ENCODE peak calls at places on chromosomes 3 and 15, in ten cellular contexts. One of them, this sample, is unnamed.

GRCh38 chr15:59814409-59814808 is 125.3 kb upstream of the BNIP2 start:
- DNase-seq in WTC11: no peak
- DNase-seq in germinal center: no peak
- DNase-seq in tibial artery: no peak
- DNase-seq in cerebellar nuclear complex: no peak
- DNase-seq in lung: no peak
- DNase-seq in AG10803: no peak
- DNase-seq in NCI-H2171: no peak
- DNase-seq in ureter: no peak
- DNase-seq in SJCRH30: no peak
- DNase-seq in this sample: no peak

GRCh38 chr15:80502782-80503181 is 98.6 kb downstream of the ARNT2 start:
- DNase-seq in WTC11: no peak
- DNase-seq in germinal center: no peak
- DNase-seq in tibial artery: peak; percentile 63
- DNase-seq in cerebellar nuclear complex: no peak
- DNase-seq in lung: no peak
- DNase-seq in AG10803: no peak
- DNase-seq in NCI-H2171: no peak
- DNase-seq in ureter: no peak
- DNase-seq in SJCRH30: no peak
- DNase-seq in this sample: no peak

GRCh38 chr3:179322481-179323196 is at the start of gene ZNF639:
- DNase-seq in WTC11: peak; percentile 84
- DNase-seq in germinal center: peak; percentile 96
- DNase-seq in tibial artery: peak; percentile 75
- DNase-seq in cerebellar nuclear complex: no peak
- DNase-seq in lung: peak; percentile 81
- DNase-seq in AG10803: peak; percentile 85
- DNase-seq in NCI-H2171: peak; percentile 93
- DNase-seq in ureter: peak; percentile 78
- DNase-seq in SJCRH30: peak; percentile 85
- DNase-seq in this sample: no peak

GRCh38 chr3:38479431-38480092 is 16.6 kb upstream of the EXOG start:
- DNase-seq in WTC11: peak; percentile 47
- DNase-seq in germinal center: peak; percentile 54
- DNase-seq in tibial artery: peak; percentile 63
- DNase-seq in cerebellar nuclear complex: peak; percentile 5
- DNase-seq in lung: peak; percentile 63
- DNase-seq in AG10803: peak; percentile 65
- DNase-seq in NCI-H2171: no peak
- DNase-seq in ureter: peak; percentile 71
- DNase-seq in SJCRH30: peak; percentile 25
- DNase-seq in this sample: no peak

GRCh38 chr15:70466895-70467529 is 296.3 kb downstream of the UACA start:
- DNase-seq in WTC11: peak; percentile 54
- DNase-seq in germinal center: peak; percentile 62
- DNase-seq in tibial artery: peak; percentile 50
- DNase-seq in cerebellar nuclear complex: no peak
- DNase-seq in lung: peak; percentile 48
- DNase-seq in AG10803: peak; percentile 69
- DNase-seq in NCI-H2171: peak; percentile 29
- DNase-seq in ureter: peak; percentile 57
- DNase-seq in SJCRH30: peak; percentile 39
- DNase-seq in this sample: no peak

GRCh38 chr15:38612159-38612863 is 47.7 kb upstream of the RASGRP1 start:
- DNase-seq in WTC11: no peak
- DNase-seq in germinal center: no peak
- DNase-seq in tibial artery: no peak
- DNase-seq in cerebellar nuclear complex: no peak
- DNase-seq in lung: no peak
- DNase-seq in AG10803: no peak
- DNase-seq in NCI-H2171: no peak
- DNase-seq in ureter: no peak
- DNase-seq in SJCRH30: no peak
- DNase-seq in this sample: no peak

GRCh38 chr15:50971115-50971514 is 62.6 kb downstream of the AP4E1 start:
- DNase-seq in WTC11: no peak
- DNase-seq in germinal center: no peak
- DNase-seq in tibial artery: no peak
- DNase-seq in cerebellar nuclear complex: no peak
- DNase-seq in lung: no peak
- DNase-seq in AG10803: no peak
- DNase-seq in NCI-H2171: no peak
- DNase-seq in ureter: no peak
- DNase-seq in SJCRH30: no peak
- DNase-seq in this sample: no peak

GRCh38 chr3:130259170-130259874 is 86.2 kb upstream of the COL6A5 start:
- DNase-seq in WTC11: no peak
- DNase-seq in germinal center: no peak
- DNase-seq in tibial artery: no peak
- DNase-seq in cerebellar nuclear complex: no peak
- DNase-seq in lung: no peak
- DNase-seq in AG10803: no peak
- DNase-seq in NCI-H2171: no peak
- DNase-seq in ureter: no peak
- DNase-seq in SJCRH30: no peak
- DNase-seq in this sample: no peak

GRCh38 chr15:90638241-90638691 is 78.9 kb upstream of the BLM start:
- DNase-seq in WTC11: no peak
- DNase-seq in germinal center: no peak
- DNase-seq in tibial artery: no peak
- DNase-seq in cerebellar nuclear complex: no peak
- DNase-seq in lung: no peak
- DNase-seq in AG10803: peak; percentile 7
- DNase-seq in NCI-H2171: peak; percentile 27
- DNase-seq in ureter: no peak
- DNase-seq in SJCRH30: no peak
- DNase-seq in this sample: no peak

GRCh38 chr3:58683001-58683845 is 16.6 kb upstream of the FAM3D start:
- DNase-seq in WTC11: no peak
- DNase-seq in germinal center: no peak
- DNase-seq in tibial artery: no peak
- DNase-seq in cerebellar nuclear complex: no peak
- DNase-seq in lung: no peak
- DNase-seq in AG10803: peak; percentile 56
- DNase-seq in NCI-H2171: peak; percentile 63
- DNase-seq in ureter: no peak
- DNase-seq in SJCRH30: peak; percentile 87
- DNase-seq in this sample: no peak

GRCh38 chr15:98648654-98649537 is 557 bp downstream of the IGF1R start:
- DNase-seq in WTC11: peak; percentile 57
- DNase-seq in germinal center: peak; percentile 41
- DNase-seq in tibial artery: no peak
- DNase-seq in cerebellar nuclear complex: no peak
- DNase-seq in lung: peak; percentile 46
- DNase-seq in AG10803: peak; percentile 54
- DNase-seq in NCI-H2171: no peak
- DNase-seq in ureter: no peak
- DNase-seq in SJCRH30: peak; percentile 63
- DNase-seq in this sample: no peak

GRCh38 chr15:65576669-65577068 is 34.3 kb downstream of the INTS14 start:
- DNase-seq in WTC11: no peak
- DNase-seq in germinal center: no peak
- DNase-seq in tibial artery: no peak
- DNase-seq in cerebellar nuclear complex: no peak
- DNase-seq in lung: no peak
- DNase-seq in AG10803: peak; percentile 53
- DNase-seq in NCI-H2171: no peak
- DNase-seq in ureter: no peak
- DNase-seq in SJCRH30: no peak
- DNase-seq in this sample: peak; percentile 45

GRCh38 chr15:65212097-65212496 is 824 bp upstream of the CILP start:
- DNase-seq in WTC11: peak; percentile 69
- DNase-seq in germinal center: peak; percentile 57
- DNase-seq in tibial artery: no peak
- DNase-seq in cerebellar nuclear complex: no peak
- DNase-seq in lung: no peak
- DNase-seq in AG10803: no peak
- DNase-seq in NCI-H2171: no peak
- DNase-seq in ureter: no peak
- DNase-seq in SJCRH30: peak; percentile 28
- DNase-seq in this sample: no peak

GRCh38 chr3:77773084-77773483 is 733.2 kb downstream of the ROBO2 start:
- DNase-seq in WTC11: no peak
- DNase-seq in germinal center: no peak
- DNase-seq in tibial artery: no peak
- DNase-seq in cerebellar nuclear complex: no peak
- DNase-seq in lung: no peak
- DNase-seq in AG10803: no peak
- DNase-seq in NCI-H2171: no peak
- DNase-seq in ureter: no peak
- DNase-seq in SJCRH30: no peak
- DNase-seq in this sample: no peak

GRCh38 chr3:71226565-71227281 is 356.8 kb downstream of the FOXP1 start:
- DNase-seq in WTC11: no peak
- DNase-seq in germinal center: peak; percentile 21
- DNase-seq in tibial artery: no peak
- DNase-seq in cerebellar nuclear complex: no peak
- DNase-seq in lung: no peak
- DNase-seq in AG10803: peak; percentile 24
- DNase-seq in NCI-H2171: no peak
- DNase-seq in ureter: peak; percentile 47
- DNase-seq in SJCRH30: no peak
- DNase-seq in this sample: no peak

GRCh38 chr15:25568751-25569150 is 129.9 kb upstream of the UBE3A start:
- DNase-seq in WTC11: no peak
- DNase-seq in germinal center: no peak
- DNase-seq in tibial artery: peak; percentile 47
- DNase-seq in cerebellar nuclear complex: peak; percentile 59
- DNase-seq in lung: no peak
- DNase-seq in AG10803: peak; percentile 25
- DNase-seq in NCI-H2171: no peak
- DNase-seq in ureter: no peak
- DNase-seq in SJCRH30: no peak
- DNase-seq in this sample: no peak

GRCh38 chr15:64874131-64874530 is 32.4 kb downstream of the PLEKHO2 start:
- DNase-seq in WTC11: no peak
- DNase-seq in germinal center: no peak
- DNase-seq in tibial artery: no peak
- DNase-seq in cerebellar nuclear complex: no peak
- DNase-seq in lung: no peak
- DNase-seq in AG10803: no peak
- DNase-seq in NCI-H2171: no peak
- DNase-seq in ureter: no peak
- DNase-seq in SJCRH30: no peak
- DNase-seq in this sample: no peak

GRCh38 chr3:190862209-190863118 is at the start of gene GMNC:
- DNase-seq in WTC11: peak; percentile 75
- DNase-seq in germinal center: peak; percentile 16
- DNase-seq in tibial artery: peak; percentile 83
- DNase-seq in cerebellar nuclear complex: no peak
- DNase-seq in lung: peak; percentile 77
- DNase-seq in AG10803: peak; percentile 54
- DNase-seq in NCI-H2171: no peak
- DNase-seq in ureter: peak; percentile 75
- DNase-seq in SJCRH30: peak; percentile 50
- DNase-seq in this sample: peak; percentile 41

GRCh38 chr3:5017953-5018531 is 38.8 kb downstream of the BHLHE40 start:
- DNase-seq in WTC11: no peak
- DNase-seq in germinal center: no peak
- DNase-seq in tibial artery: peak; percentile 89
- DNase-seq in cerebellar nuclear complex: no peak
- DNase-seq in lung: peak; percentile 64
- DNase-seq in AG10803: peak; percentile 71
- DNase-seq in NCI-H2171: no peak
- DNase-seq in ureter: peak; percentile 69
- DNase-seq in SJCRH30: no peak
- DNase-seq in this sample: no peak

GRCh38 chr3:134027631-134028030 is 2.1 kb downstream of the SLCO2A1 start:
- DNase-seq in WTC11: no peak
- DNase-seq in germinal center: no peak
- DNase-seq in tibial artery: no peak
- DNase-seq in cerebellar nuclear complex: no peak
- DNase-seq in lung: no peak
- DNase-seq in AG10803: no peak
- DNase-seq in NCI-H2171: no peak
- DNase-seq in ureter: no peak
- DNase-seq in SJCRH30: no peak
- DNase-seq in this sample: no peak

GRCh38 chr15:60477991-60478632 is 830 bp downstream of the ICE2 start:
- DNase-seq in WTC11: no peak
- DNase-seq in germinal center: peak; percentile 5
- DNase-seq in tibial artery: no peak
- DNase-seq in cerebellar nuclear complex: no peak
- DNase-seq in lung: no peak
- DNase-seq in AG10803: peak; percentile 34
- DNase-seq in NCI-H2171: no peak
- DNase-seq in ureter: no peak
- DNase-seq in SJCRH30: peak; percentile 45
- DNase-seq in this sample: no peak

GRCh38 chr15:99486371-99487336 is 79.1 kb upstream of the MEF2A start:
- DNase-seq in WTC11: peak; percentile 42
- DNase-seq in germinal center: peak; percentile 10
- DNase-seq in tibial artery: peak; percentile 87
- DNase-seq in cerebellar nuclear complex: no peak
- DNase-seq in lung: peak; percentile 65
- DNase-seq in AG10803: peak; percentile 94
- DNase-seq in NCI-H2171: peak; percentile 94
- DNase-seq in ureter: peak; percentile 86
- DNase-seq in SJCRH30: peak; percentile 73
- DNase-seq in this sample: no peak

GRCh38 chr3:4819294-4819693 is 159.9 kb upstream of the BHLHE40 start:
- DNase-seq in WTC11: no peak
- DNase-seq in germinal center: no peak
- DNase-seq in tibial artery: no peak
- DNase-seq in cerebellar nuclear complex: no peak
- DNase-seq in lung: no peak
- DNase-seq in AG10803: no peak
- DNase-seq in NCI-H2171: no peak
- DNase-seq in ureter: no peak
- DNase-seq in SJCRH30: no peak
- DNase-seq in this sample: no peak

GRCh38 chr3:11924518-11924917 is 77.8 kb upstream of the TAMM41 start:
- DNase-seq in WTC11: no peak
- DNase-seq in germinal center: no peak
- DNase-seq in tibial artery: no peak
- DNase-seq in cerebellar nuclear complex: no peak
- DNase-seq in lung: no peak
- DNase-seq in AG10803: no peak
- DNase-seq in NCI-H2171: no peak
- DNase-seq in ureter: no peak
- DNase-seq in SJCRH30: no peak
- DNase-seq in this sample: no peak

GRCh38 chr15:60912984-60913697 is 316.0 kb downstream of the RORA start:
- DNase-seq in WTC11: no peak
- DNase-seq in germinal center: no peak
- DNase-seq in tibial artery: no peak
- DNase-seq in cerebellar nuclear complex: no peak
- DNase-seq in lung: peak; percentile 32
- DNase-seq in AG10803: no peak
- DNase-seq in NCI-H2171: no peak
- DNase-seq in ureter: no peak
- DNase-seq in SJCRH30: no peak
- DNase-seq in this sample: peak; percentile 68

GRCh38 chr3:4322635-4323034 is 19.5 kb downstream of the SETMAR start:
- DNase-seq in WTC11: no peak
- DNase-seq in germinal center: no peak
- DNase-seq in tibial artery: no peak
- DNase-seq in cerebellar nuclear complex: no peak
- DNase-seq in lung: no peak
- DNase-seq in AG10803: peak; percentile 96
- DNase-seq in NCI-H2171: no peak
- DNase-seq in ureter: no peak
- DNase-seq in SJCRH30: no peak
- DNase-seq in this sample: peak; percentile 27

GRCh38 chr3:76429536-76430177 is 610.2 kb upstream of the ROBO2 start:
- DNase-seq in WTC11: no peak
- DNase-seq in germinal center: no peak
- DNase-seq in tibial artery: no peak
- DNase-seq in cerebellar nuclear complex: no peak
- DNase-seq in lung: no peak
- DNase-seq in AG10803: no peak
- DNase-seq in NCI-H2171: peak; percentile 47
- DNase-seq in ureter: no peak
- DNase-seq in SJCRH30: no peak
- DNase-seq in this sample: no peak

GRCh38 chr15:81033508-81033907 is 32.8 kb downstream of the TLNRD1 start:
- DNase-seq in WTC11: no peak
- DNase-seq in germinal center: no peak
- DNase-seq in tibial artery: no peak
- DNase-seq in cerebellar nuclear complex: no peak
- DNase-seq in lung: no peak
- DNase-seq in AG10803: no peak
- DNase-seq in NCI-H2171: no peak
- DNase-seq in ureter: no peak
- DNase-seq in SJCRH30: no peak
- DNase-seq in this sample: no peak